ENCODE peak calls at places on chromosomes 13 and 19, in eight cellular contexts. D is stomach, Z is H9, V is astrocyte of the spinal cord, R is AG10803, S is B cell, L is uterus, A is heart right ventricle. B is an unnamed sample.

GRCh38 chr13:96636310-96636709 is 358.0 kb downstream of the OXGR1 start:
- DNase-seq in L (no peak), S (no peak), V (peak), Z (no peak), A (no peak), R (no peak), D (no peak), B (no peak)

GRCh38 chr13:99067160-99067985 is 89.5 kb upstream of the DOCK9 start:
- DNase-seq in D (no peak), R (peak), L (no peak), A (no peak), Z (no peak), S (no peak), V (peak), B (no peak)

GRCh38 chr13:28659611-28659970 is 661 bp downstream of the POMP start:
- DNase-seq in A (no peak), Z (no peak), L (no peak), D (no peak), R (peak), S (no peak), V (peak), B (no peak)

GRCh38 chr19:4710281-4710600 is 13.4 kb downstream of the DPP9 start:
- DNase-seq in D (no peak), Z (no peak), S (no peak), R (no peak), L (no peak), A (no peak), V (no peak), B (no peak)

GRCh38 chr19:51693246-51693645 is at the start of gene SPACA6:
- DNase-seq in L (no peak), S (no peak), R (no peak), D (no peak), V (no peak), A (no peak), Z (no peak), B (no peak)

GRCh38 chr19:839146-839872 is 1.5 kb upstream of the PRTN3 start:
- DNase-seq in R (no peak), Z (no peak), L (no peak), V (no peak), S (no peak), A (no peak), D (no peak), B (no peak)

GRCh38 chr19:42424712-42425131 is 2.5 kb downstream of the LIPE start:
- DNase-seq in S (no peak), D (no peak), V (no peak), R (no peak), L (no peak), A (peak), Z (peak), B (no peak)

GRCh38 chr13:20969182-20969581 is 66.6 kb upstream of the XPO4 start:
- DNase-seq in D (no peak), S (no peak), L (no peak), A (no peak), V (peak), Z (no peak), R (peak), B (no peak)

GRCh38 chr19:12806242-12807131 is at the start of gene RNASEH2A:
- DNase-seq in V (peak), Z (peak), D (peak), L (peak), S (peak), R (peak), A (peak), B (peak)
- TF ChIP-seq CTCF in V (no peak), Z (no peak), D (no peak), L (no peak), S (no peak), R (no peak), A (peak), B (peak)

GRCh38 chr19:31548941-31549340 is 199.7 kb upstream of the TSHZ3 start:
- DNase-seq in R (peak), Z (peak), D (no peak), A (peak), L (no peak), V (peak), S (no peak), B (no peak)
- TF ChIP-seq CTCF in R (peak), Z (peak), D (no peak), A (peak), L (no peak), V (peak), S (no peak), B (peak)

GRCh38 chr13:103188688-103189326 is 122.6 kb upstream of the SLC10A2 start:
- DNase-seq in D (no peak), V (peak), Z (no peak), S (peak), L (no peak), R (no peak), A (no peak), B (no peak)
- TF ChIP-seq CTCF in D (no peak), V (peak), Z (peak), S (peak), L (no peak), R (peak), A (peak), B (peak)

GRCh38 chr19:5809053-5809452 is 4.2 kb downstream of the NRTN start:
- DNase-seq in D (no peak), V (no peak), R (no peak), A (no peak), S (no peak), Z (no peak), L (no peak), B (no peak)
- TF ChIP-seq CTCF in D (no peak), V (no peak), R (no peak), A (no peak), S (no peak), Z (no peak), L (no peak), B (no peak)